ENCODE peak calls at places on chromosomes 1 and 21, in four cellular contexts. One of them, this sample, is unnamed.

GRCh38 chr1:44217809-44218410 is 4.6 kb downstream of the DMAP1 start:
- DNase-seq in M059J: peak
- DNase-seq in NCI-H460: peak
- DNase-seq in EL: peak
- DNase-seq in this sample: peak

GRCh38 chr1:7257225-7257624 is 472.0 kb downstream of the CAMTA1 start:
- DNase-seq in EL: no peak
- DNase-seq in NCI-H460: no peak
- DNase-seq in M059J: no peak
- DNase-seq in this sample: no peak

GRCh38 chr1:204826970-204827369 is 43.7 kb upstream of the NFASC start:
- DNase-seq in EL: peak
- DNase-seq in NCI-H460: no peak
- DNase-seq in M059J: peak
- DNase-seq in this sample: no peak

GRCh38 chr21:17730782-17731181 is 88.4 kb downstream of the C21orf91 start:
- DNase-seq in NCI-H460: no peak
- DNase-seq in EL: no peak
- DNase-seq in M059J: peak
- DNase-seq in this sample: no peak

GRCh38 chr1:32159189-32159588 is 20.3 kb upstream of the TXLNA start:
- DNase-seq in EL: no peak
- DNase-seq in NCI-H460: no peak
- DNase-seq in M059J: no peak
- DNase-seq in this sample: no peak

GRCh38 chr1:230815277-230815676 is 53.0 kb downstream of the C1orf198 start:
- DNase-seq in M059J: no peak
- DNase-seq in EL: no peak
- DNase-seq in NCI-H460: no peak
- DNase-seq in this sample: no peak

GRCh38 chr1:199422206-199422605 is 605.3 kb upstream of the NR5A2 start:
- DNase-seq in NCI-H460: peak
- DNase-seq in EL: peak
- DNase-seq in M059J: peak
- DNase-seq in this sample: peak

GRCh38 chr1:212640223-212640885 is 31.8 kb downstream of the ATF3 start:
- DNase-seq in NCI-H460: no peak
- DNase-seq in M059J: no peak
- DNase-seq in EL: no peak
- DNase-seq in this sample: no peak

GRCh38 chr1:201020040-201020591 is 3.4 kb downstream of the KIF21B start:
- DNase-seq in M059J: peak
- DNase-seq in NCI-H460: no peak
- DNase-seq in EL: no peak
- DNase-seq in this sample: no peak

This sample was measured in MG63.